ENCODE peak calls at places on chromosome 5, in four cellular contexts. Q, D, B and Z are unnamed samples.
A peak's percentile ranks its signal among the peaks of the same experiment; 100 is the strongest.

GRCh38 chr5:108753877-108754276 is 6.2 kb downstream of the FER start:
- DNase-seq in B (peak; percentile 67), Q (no peak), D (no peak), Z (peak; percentile 8)

GRCh38 chr5:9052421-9052820 is 493.5 kb downstream of the SEMA5A start:
- DNase-seq in Q (no peak), B (no peak), D (no peak), Z (no peak)

GRCh38 chr5:121688126-121688525 is 163.6 kb upstream of the FTMT start:
- DNase-seq in B (no peak), D (no peak), Q (no peak), Z (no peak)

GRCh38 chr5:130045334-130045733 is 141.1 kb downstream of the CHSY3 start:
- DNase-seq in B (peak; percentile 49), D (no peak), Q (no peak), Z (no peak)

GRCh38 chr5:39661026-39661779 is 236.4 kb upstream of the DAB2 start:
- DNase-seq in Q (no peak), D (peak; percentile 44), B (peak; percentile 82), Z (no peak)

GRCh38 chr5:96528816-96529474 is 95.9 kb upstream of the PCSK1 start:
- DNase-seq in B (no peak), D (no peak), Q (no peak), Z (no peak)

GRCh38 chr5:978051-978450 is 30.6 kb upstream of the NKD2 start:
- DNase-seq in B (no peak), D (no peak), Q (no peak), Z (no peak)

GRCh38 chr5:52844885-52845284 is 57.2 kb downstream of the ITGA1 start:
- DNase-seq in D (no peak), B (peak; percentile 55), Q (no peak), Z (no peak)

GRCh38 chr5:147310059-147310704 is 75.4 kb downstream of the STK32A start:
- DNase-seq in Q (no peak), D (no peak), B (peak; percentile 72), Z (peak; percentile 16)

GRCh38 chr5:107103522-107103921 is 567.2 kb downstream of the EFNA5 start:
- DNase-seq in Q (no peak), D (no peak), B (no peak), Z (no peak)

GRCh38 chr5:88172847-88173758 is 95.5 kb downstream of the TMEM161B start:
- DNase-seq in D (no peak), B (no peak), Q (no peak), Z (no peak)

GRCh38 chr5:154194348-154195329 is 4.1 kb downstream of the GALNT10 start:
- DNase-seq in B (no peak), Q (no peak), D (no peak), Z (peak; percentile 57)

GRCh38 chr5:60540855-60541805 is 158.8 kb downstream of the DEPDC1B start:
- DNase-seq in B (peak; percentile 56), D (no peak), Q (no peak), Z (peak; percentile 22)

GRCh38 chr5:1516615-1517601 is 6.9 kb downstream of the LPCAT1 start:
- DNase-seq in Q (peak; percentile 54), B (peak; percentile 73), D (no peak), Z (peak; percentile 83)

GRCh38 chr5:41120600-41120999 is 49.5 kb upstream of the MROH2B start:
- DNase-seq in D (no peak), B (no peak), Q (no peak), Z (no peak)

GRCh38 chr5:159102294-159102934 is 2.7 kb upstream of the EBF1 start:
- DNase-seq in B (peak; percentile 39), D (no peak), Q (no peak), Z (no peak)

GRCh38 chr5:78534148-78535009 is 114.2 kb downstream of the LHFPL2 start:
- DNase-seq in Q (no peak), D (no peak), B (peak; percentile 91), Z (no peak)

GRCh38 chr5:91339053-91339710 is 43.9 kb downstream of the ARRDC3 start:
- DNase-seq in D (no peak), Q (peak; percentile 19), B (peak; percentile 55), Z (no peak)

GRCh38 chr5:3740546-3741371 is 145.1 kb downstream of the IRX1 start:
- DNase-seq in B (no peak), D (no peak), Q (no peak), Z (no peak)

GRCh38 chr5:40615586-40616193 is 64.0 kb upstream of the PTGER4 start:
- DNase-seq in D (no peak), B (peak; percentile 62), Q (no peak), Z (no peak)

GRCh38 chr5:124951676-124952075 is 205.2 kb upstream of the ZNF608 start:
- DNase-seq in Q (no peak), B (no peak), D (peak; percentile 89), Z (no peak)

GRCh38 chr5:78300464-78301045 is 6.1 kb upstream of the AP3B1 start:
- DNase-seq in Q (no peak), B (peak; percentile 56), D (peak; percentile 43), Z (no peak)

GRCh38 chr5:5155617-5156016 is 15.5 kb downstream of the ADAMTS16 start:
- DNase-seq in B (no peak), D (no peak), Q (no peak), Z (no peak)

GRCh38 chr5:173925449-173926071 is 37.4 kb downstream of the CPEB4 start:
- DNase-seq in D (peak; percentile 79), B (peak; percentile 69), Q (no peak), Z (peak; percentile 9)

GRCh38 chr5:56545016-56545415 is 270.3 kb upstream of the MAP3K1 start:
- DNase-seq in B (no peak), Q (no peak), D (no peak), Z (no peak)

GRCh38 chr5:116837876-116838568 is 263.4 kb upstream of the SEMA6A start:
- DNase-seq in Q (no peak), D (no peak), B (no peak), Z (no peak)

GRCh38 chr5:75566710-75567309 is 44.4 kb upstream of the ANKDD1B start:
- DNase-seq in D (peak; percentile 11), B (peak; percentile 96), Q (peak; percentile 84), Z (peak; percentile 71)

GRCh38 chr5:90477816-90478215 is 3.2 kb downstream of the POLR3G start:
- DNase-seq in D (no peak), Q (no peak), B (no peak), Z (no peak)

GRCh38 chr5:6920628-6921256 is 207.5 kb downstream of the TENT4A start:
- DNase-seq in D (no peak), Q (no peak), B (no peak), Z (no peak)

GRCh38 chr5:90307386-90308181 is 102.0 kb downstream of the CETN3 start:
- DNase-seq in D (no peak), Q (no peak), B (peak; percentile 31), Z (no peak)

GRCh38 chr5:112289465-112289864 is 129.6 kb downstream of the EPB41L4A start:
- DNase-seq in B (no peak), D (no peak), Q (no peak), Z (no peak)

GRCh38 chr5:146778261-146778660 is 100.3 kb downstream of the PPP2R2B start:
- DNase-seq in Q (no peak), D (no peak), B (no peak), Z (no peak)

GRCh38 chr5:132181011-132181629 is 46.5 kb downstream of the P4HA2 start:
- DNase-seq in Q (no peak), B (no peak), D (no peak), Z (no peak)

GRCh38 chr5:2906302-2907090 is 155.0 kb upstream of the IRX2 start:
- DNase-seq in D (no peak), Q (no peak), B (no peak), Z (no peak)

GRCh38 chr5:100697970-100698369 is 162.8 kb downstream of the FAM174A start:
- DNase-seq in B (no peak), Q (no peak), D (no peak), Z (no peak)

GRCh38 chr5:115069087-115069968 is 100.4 kb downstream of the TRIM36 start:
- DNase-seq in D (peak; percentile 44), B (peak; percentile 70), Q (no peak), Z (peak; percentile 39)

GRCh38 chr5:161895510-161895909 is 47.6 kb downstream of the GABRA1 start:
- DNase-seq in B (no peak), Q (no peak), D (no peak), Z (no peak)